ENCODE peak calls at places on chromosomes 13 and 19, in six cellular contexts. W is fibroblast of lung, N is BJ, P is ascending aorta, H is HL-60, Z is psoas muscle. A is an unnamed sample.

GRCh38 chr19:52722062-52723005 is 12.5 kb downstream of the ZNF611 start:
- DNase-seq in W (peak; percentile 74), Z (no peak), N (peak; percentile 55), P (no peak), H (no peak), A (peak; percentile 77)

GRCh38 chr19:1945899-1946298 is 4.9 kb downstream of the CSNK1G2 start:
- DNase-seq in H (no peak), W (peak; percentile 7), P (no peak), N (no peak), Z (no peak), A (peak; percentile 33)

GRCh38 chr19:34306213-34306661 is 51.9 kb downstream of the GARRE1 start:
- DNase-seq in P (no peak), H (no peak), Z (no peak), N (no peak), W (no peak), A (no peak)

GRCh38 chr13:19181621-19182485 is at the start of gene TUBA3C:
- DNase-seq in P (no peak), Z (no peak), W (no peak), N (no peak), H (no peak), A (no peak)

GRCh38 chr19:17719730-17720486 is 628 bp downstream of the MAP1S start:
- DNase-seq in P (no peak), W (no peak), Z (no peak), N (no peak), H (no peak), A (no peak)

GRCh38 chr19:29928831-29929230 is 13.2 kb upstream of the URI1 start:
- DNase-seq in N (no peak), Z (no peak), W (no peak), P (no peak), H (no peak), A (no peak)

GRCh38 chr19:32652893-32653625 is 21.9 kb downstream of the ANKRD27 start:
- DNase-seq in H (no peak), Z (peak; percentile 72), W (peak; percentile 78), P (no peak), N (no peak), A (peak; percentile 40)

GRCh38 chr13:30881191-30881651 is 24.9 kb upstream of the MEDAG start:
- DNase-seq in P (peak; percentile 38), W (peak; percentile 83), H (no peak), Z (peak; percentile 82), N (no peak), A (peak; percentile 46)

GRCh38 chr13:24678151-24678550 is 2.1 kb upstream of the ATP12A start:
- DNase-seq in N (no peak), W (no peak), Z (no peak), H (no peak), P (no peak), A (no peak)

GRCh38 chr19:7578127-7578526 is 17.5 kb upstream of the CAMSAP3 start:
- DNase-seq in H (no peak), P (no peak), N (no peak), W (no peak), Z (no peak), A (no peak)

GRCh38 chr19:17680235-17680722 is 7.9 kb downstream of the UNC13A start:
- DNase-seq in W (peak; percentile 36), N (peak; percentile 41), H (peak; percentile 58), P (peak; percentile 72), Z (peak; percentile 86), A (peak; percentile 61)

GRCh38 chr19:34241513-34242337 is 12.6 kb upstream of the GARRE1 start:
- DNase-seq in N (no peak), H (no peak), Z (peak; percentile 57), P (no peak), W (no peak), A (no peak)

GRCh38 chr19:38831142-38831605 is 420 bp downstream of the ECH1 start:
- DNase-seq in Z (peak; percentile 87), W (peak; percentile 98), H (no peak), P (peak; percentile 45), N (peak; percentile 85), A (peak; percentile 97)

GRCh38 chr19:21474671-21475181 is 30.7 kb upstream of the ZNF429 start:
- DNase-seq in P (peak; percentile 25), Z (peak; percentile 85), W (peak; percentile 69), H (no peak), N (no peak), A (peak; percentile 5)

GRCh38 chr13:46288570-46289259 is 77.0 kb downstream of the LRRC63 start:
- DNase-seq in W (peak; percentile 24), H (peak; percentile 52), N (no peak), Z (no peak), P (no peak), A (peak; percentile 52)

GRCh38 chr13:86725105-86725504 is 925.9 kb upstream of the SLITRK6 start:
- DNase-seq in Z (no peak), P (no peak), H (no peak), W (no peak), N (no peak), A (no peak)

GRCh38 chr19:55611300-55611982 is 6.0 kb downstream of the ZNF865 start:
- DNase-seq in W (no peak), N (no peak), Z (peak; percentile 60), H (no peak), P (no peak), A (no peak)

GRCh38 chr13:103275708-103276107 is 209.5 kb upstream of the SLC10A2 start:
- DNase-seq in N (no peak), W (no peak), Z (no peak), P (no peak), H (no peak), A (no peak)

GRCh38 chr19:16496613-16496983 is 404 bp downstream of the C19orf44 start:
- DNase-seq in P (no peak), Z (peak; percentile 89), W (peak; percentile 67), N (peak; percentile 7), H (no peak), A (peak; percentile 59)

GRCh38 chr19:11612816-11613511 is 15.7 kb downstream of the ZNF627 start:
- DNase-seq in W (no peak), N (no peak), P (no peak), Z (no peak), H (no peak), A (no peak)

GRCh38 chr13:106354961-106355360 is 180.5 kb downstream of the EFNB2 start:
- DNase-seq in W (no peak), N (no peak), P (no peak), Z (no peak), H (no peak), A (no peak)

DNA sequence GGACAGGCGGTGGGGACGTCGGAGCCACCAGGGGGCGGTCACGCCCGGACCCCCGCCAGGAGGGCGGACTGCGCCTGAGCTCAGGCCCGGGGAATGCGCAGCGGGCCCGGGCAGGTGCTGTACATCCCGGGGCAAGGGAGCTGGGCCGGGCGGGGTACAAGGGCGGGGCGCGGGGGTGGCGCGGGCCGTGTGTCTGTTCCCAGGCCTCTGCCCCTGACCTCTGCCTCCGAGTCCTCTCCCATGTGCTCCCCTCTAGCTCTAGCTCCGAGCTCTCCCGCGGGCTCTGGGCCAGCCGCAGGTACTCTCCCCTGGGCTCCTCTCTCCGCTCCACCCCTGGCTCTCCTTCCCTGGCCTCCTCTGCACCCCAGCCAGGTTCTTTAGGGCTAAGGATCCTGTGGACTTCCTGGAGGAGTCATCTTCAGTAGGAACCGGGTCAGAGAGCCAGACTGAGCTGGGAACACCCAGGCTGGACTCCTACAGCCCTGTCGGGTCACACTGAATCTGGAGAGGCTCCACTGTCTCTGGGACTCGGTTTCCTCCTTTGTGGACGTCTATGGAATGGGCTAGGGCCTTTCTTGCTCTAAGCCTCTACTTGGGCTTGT is 2.3 kb downstream of the PPP1R13L start:
- DNase-seq in P (no peak), W (peak; percentile 26), H (no peak), Z (peak; percentile 60), N (no peak), A (peak; percentile 44)
- TF ChIP-seq CTCF in P (no peak), W (peak; percentile 28), H (no peak), Z (peak; percentile 34), N (peak; percentile 54), A (peak; percentile 44)

GRCh38 chr13:99969934-99970760 is 1.4 kb downstream of the ZIC5 start:
- DNase-seq in H (no peak), W (peak; percentile 30), N (no peak), Z (no peak), P (no peak), A (no peak)
- H3K4me3 ChIP-seq in H (peak overlapping the region; percentile 10), W (no peak overlapping the region), N (no peak overlapping the region), Z (peak overlapping the region; percentile 54), P (peak overlapping the region; percentile 45), A (no peak overlapping the region)

GRCh38 chr19:48061401-48062344 is 17.8 kb upstream of the CABP5 start:
- DNase-seq in P (no peak), N (no peak), Z (no peak), W (no peak), H (no peak), A (no peak)
- TF ChIP-seq CTCF in P (no peak), N (no peak), Z (no peak), W (no peak), H (no peak), A (no peak)

GRCh38 chr13:104553156-104553555 is 1486.9 kb upstream of the SLC10A2 start:
- DNase-seq in Z (no peak), P (no peak), H (no peak), W (peak; percentile 83), N (no peak), A (no peak)
- H3K4me3 ChIP-seq in Z (no peak overlapping the region), P (no peak overlapping the region), H (no peak overlapping the region), W (no peak overlapping the region), N (no peak overlapping the region), A (no peak overlapping the region)

GRCh38 chr19:6272411-6272791 is 7.4 kb downstream of the MLLT1 start:
- DNase-seq in P (no peak), Z (no peak), W (no peak), N (no peak), H (no peak), A (no peak)
- TF ChIP-seq CTCF in P (no peak), Z (no peak), W (no peak), N (peak; percentile 0), H (no peak), A (no peak)